ENCODE peak calls at places on chromosomes 3 and 15, in ten cellular contexts. D is ELF-1; Y is HuH-7; K is left kidney; F is C1 segment of cervical spinal cord; A is D721Med; I is T-helper 2 cell; L is activated CD4-positive, CD25-positive, alpha-beta regulatory T cell; O is SHP77; R is psoas muscle. P is an unnamed sample.

GRCh38 chr15:88335074-88335473 is 78.5 kb upstream of the NTRK3 start:
- DNase-seq in A (no peak), L (no peak), O (no peak), R (no peak), I (no peak), K (no peak), F (no peak), D (no peak), Y (no peak), P (no peak)

GRCh38 chr3:122572940-122573412 is 4.5 kb upstream of the PARP15 start:
- DNase-seq in D (peak), A (no peak), K (peak), L (no peak), Y (peak), O (no peak), I (peak), R (no peak), F (no peak), P (no peak)

GRCh38 chr3:53120336-53120735 is 9.9 kb downstream of the RFT1 start:
- DNase-seq in I (no peak), D (no peak), A (no peak), R (no peak), O (no peak), F (no peak), L (no peak), K (no peak), Y (no peak), P (no peak)

GRCh38 chr3:197709135-197709534 is 27.6 kb downstream of the RUBCN start:
- DNase-seq in L (no peak), K (no peak), D (no peak), F (no peak), Y (no peak), I (no peak), O (no peak), R (no peak), A (no peak), P (no peak)

GRCh38 chr3:31753050-31753425 is 220.3 kb downstream of the STT3B start:
- DNase-seq in L (no peak), D (no peak), A (no peak), F (no peak), R (no peak), K (no peak), Y (no peak), I (no peak), O (no peak), P (no peak)

GRCh38 chr3:55458398-55458797 is 28.7 kb downstream of the WNT5A start:
- DNase-seq in D (no peak), R (no peak), Y (no peak), I (no peak), K (no peak), O (no peak), L (no peak), A (no peak), F (no peak), P (no peak)

GRCh38 chr15:99438691-99439523 is 126.9 kb upstream of the MEF2A start:
- DNase-seq in L (no peak), I (no peak), A (no peak), O (no peak), D (peak), K (peak), Y (no peak), F (no peak), R (peak), P (no peak)

GRCh38 chr15:57150066-57150865 is 226.0 kb upstream of the CGNL1 start:
- DNase-seq in R (no peak), D (no peak), A (no peak), O (no peak), Y (no peak), L (no peak), F (no peak), K (peak), I (no peak), P (no peak)

GRCh38 chr3:74537164-74537563 is 77.3 kb downstream of the CNTN3 start:
- DNase-seq in Y (no peak), R (no peak), A (no peak), F (no peak), L (no peak), I (no peak), D (no peak), K (no peak), O (no peak), P (no peak)

GRCh38 chr3:85567074-85567676 is 608.4 kb downstream of the CADM2 start:
- DNase-seq in I (no peak), Y (peak), L (no peak), F (peak), D (peak), O (peak), A (no peak), R (no peak), K (peak), P (peak)

GRCh38 chr3:42497009-42497731 is 5.3 kb upstream of the VIPR1 start:
- DNase-seq in O (no peak), L (no peak), K (peak), D (peak), I (no peak), F (no peak), Y (peak), R (no peak), A (no peak), P (no peak)

GRCh38 chr3:195154111-195154791 is 116.7 kb downstream of the XXYLT1 start:
- DNase-seq in I (no peak), A (no peak), Y (no peak), D (no peak), L (no peak), F (no peak), R (no peak), K (peak), O (no peak), P (no peak)

GRCh38 chr3:40924559-40925058 is 274.7 kb upstream of the CTNNB1 start:
- DNase-seq in R (no peak), L (no peak), Y (no peak), K (peak), F (no peak), I (no peak), A (no peak), O (no peak), D (no peak), P (no peak)

GRCh38 chr15:76274821-76275220 is 36.4 kb downstream of the ETFA start:
- DNase-seq in D (peak), K (no peak), R (no peak), L (no peak), A (no peak), O (no peak), Y (no peak), I (no peak), F (no peak), P (no peak)

GRCh38 chr15:70647396-70647795 is 116.0 kb downstream of the UACA start:
- DNase-seq in R (no peak), K (no peak), D (no peak), O (no peak), Y (no peak), I (no peak), A (no peak), L (no peak), F (no peak), P (no peak)

GRCh38 chr3:48038971-48039481 is 22.8 kb upstream of the MAP4 start:
- DNase-seq in O (no peak), A (no peak), D (peak), I (no peak), R (no peak), L (no peak), K (no peak), F (no peak), Y (no peak), P (no peak)

GRCh38 chr3:10743366-10744097 is 72.5 kb upstream of the SLC6A11 start:
- DNase-seq in R (no peak), D (no peak), K (no peak), L (no peak), Y (no peak), A (no peak), O (no peak), I (no peak), F (no peak), P (no peak)

GRCh38 chr3:27880969-27881892 is 159.1 kb upstream of the EOMES start:
- DNase-seq in O (no peak), I (peak), K (no peak), R (no peak), L (peak), F (no peak), D (no peak), Y (no peak), A (no peak), P (no peak)

GRCh38 chr3:141489184-141489583 is 2.4 kb downstream of the RASA2 start:
- DNase-seq in K (no peak), R (no peak), D (no peak), O (no peak), A (no peak), I (peak), F (no peak), Y (no peak), L (no peak), P (no peak)

GRCh38 chr3:197298858-197299854 is 744 bp upstream of the DLG1 start:
- DNase-seq in L (no peak), K (peak), D (peak), A (no peak), R (peak), I (no peak), Y (peak), O (peak), F (no peak), P (no peak)

GRCh38 chr15:38275951-38276350 is 23.3 kb downstream of the SPRED1 start:
- DNase-seq in O (no peak), L (no peak), I (no peak), F (no peak), K (no peak), A (no peak), D (no peak), R (no peak), Y (no peak), P (no peak)

GRCh38 chr15:77075528-77075927 is 4.6 kb upstream of the TSPAN3 start:
- DNase-seq in Y (no peak), R (no peak), D (no peak), L (no peak), A (no peak), O (no peak), I (no peak), F (peak), K (no peak), P (peak)

GRCh38 chr3:170585008-170585936 is 603 bp downstream of the SLC7A14 start:
- DNase-seq in L (no peak), D (no peak), K (peak), O (peak), I (no peak), A (peak), F (no peak), R (peak), Y (peak), P (no peak)

GRCh38 chr15:77836116-77836798 is 203.5 kb upstream of the LINGO1 start:
- DNase-seq in I (no peak), L (no peak), A (peak), D (peak), F (no peak), Y (no peak), K (peak), O (no peak), R (no peak), P (no peak)

GRCh38 chr3:51538115-51538458 is 432 bp upstream of the RAD54L2 start:
- DNase-seq in L (no peak), K (no peak), I (no peak), A (no peak), F (no peak), Y (peak), D (no peak), O (no peak), R (no peak), P (no peak)

GRCh38 chr3:184583345-184584000 is 21.9 kb downstream of the EPHB3 start:
- DNase-seq in I (no peak), L (no peak), R (peak), D (no peak), F (peak), Y (no peak), A (no peak), K (peak), O (peak), P (peak)

GRCh38 chr15:63015618-63016017 is 26.9 kb upstream of the TPM1 start:
- DNase-seq in A (no peak), R (peak), K (no peak), L (no peak), I (no peak), F (no peak), D (no peak), Y (no peak), O (no peak), P (no peak)

GRCh38 chr3:134260984-134261383 is 10.3 kb upstream of the RYK start:
- DNase-seq in D (peak), K (no peak), R (no peak), Y (no peak), I (peak), O (no peak), A (no peak), F (no peak), L (no peak), P (no peak)

GRCh38 chr3:125414671-125415070 is 39.5 kb upstream of the ZNF148 start:
- DNase-seq in R (no peak), I (no peak), F (no peak), D (no peak), O (no peak), K (no peak), Y (no peak), L (no peak), A (no peak), P (peak)

GRCh38 chr3:24944803-24945202 is 450.2 kb upstream of the THRB start:
- DNase-seq in Y (no peak), I (no peak), F (no peak), L (no peak), K (no peak), A (no peak), O (no peak), D (no peak), R (no peak), P (no peak)

GRCh38 chr3:75042941-75043340 is 428.5 kb upstream of the CNTN3 start:
- DNase-seq in F (no peak), D (no peak), K (no peak), R (no peak), Y (no peak), L (no peak), O (no peak), I (no peak), A (no peak), P (no peak)

GRCh38 chr3:106533761-106534160 is 664.9 kb upstream of the CBLB start:
- DNase-seq in K (no peak), D (no peak), F (no peak), Y (no peak), A (no peak), O (no peak), L (no peak), I (no peak), R (no peak), P (no peak)

GRCh38 chr15:80852676-80853075 is 73.5 kb downstream of the CEMIP start:
- DNase-seq in L (no peak), F (no peak), K (no peak), Y (no peak), A (no peak), D (no peak), R (no peak), O (no peak), I (no peak), P (no peak)

GRCh38 chr3:66253790-66254620 is 33.2 kb downstream of the SLC25A26 start:
- DNase-seq in O (no peak), L (no peak), R (no peak), I (no peak), A (no peak), K (peak), Y (no peak), F (no peak), D (no peak), P (no peak)

GRCh38 chr15:64774556-64775523 is 549 bp downstream of the RBPMS2 start:
- DNase-seq in F (no peak), I (no peak), R (no peak), A (no peak), L (no peak), D (peak), K (peak), Y (peak), O (no peak), P (no peak)

GRCh38 chr15:64746921-64747320 is 28.5 kb downstream of the RBPMS2 start:
- DNase-seq in D (no peak), I (no peak), R (no peak), K (no peak), Y (no peak), L (no peak), A (no peak), O (no peak), F (no peak), P (no peak)

GRCh38 chr3:36480916-36481648 is 100.8 kb downstream of the STAC start:
- DNase-seq in F (no peak), Y (no peak), A (no peak), I (no peak), D (no peak), K (no peak), R (no peak), L (no peak), O (no peak), P (no peak)

GRCh38 chr3:187382609-187383151 is 14.5 kb downstream of the RTP4 start:
- DNase-seq in R (no peak), L (no peak), K (peak), A (no peak), D (peak), O (no peak), F (no peak), Y (no peak), I (no peak), P (no peak)

GRCh38 chr3:48194446-48195071 is 6.3 kb upstream of the CDC25A start:
- DNase-seq in A (peak), R (no peak), L (no peak), I (no peak), D (peak), O (peak), F (peak), Y (peak), K (peak), P (peak)